ENCODE peak calls at places on chromosome 19, in six cellular contexts. O is astrocyte of the spinal cord, P is brain microvascular endothelial cell, Z is AG09309, D is cardiac muscle cell, F is activated T-cell treated with anti-CD3 and anti-CD28 coated beads for 48 hours. B is an unnamed sample.

GRCh38 chr19:41239363-41239762 is 20.3 kb downstream of the AXL start:
- DNase-seq in P (no peak), Z (no peak), F (no peak), D (no peak), O (no peak), B (no peak)

GRCh38 chr19:28519950-28520861 is 692.7 kb downstream of the UQCRFS1 start:
- DNase-seq in D (no peak), P (no peak), Z (no peak), O (no peak), F (no peak), B (no peak)

GRCh38 chr19:38666662-38667448 is 19.4 kb downstream of the ACTN4 start:
- DNase-seq in D (peak), P (peak), Z (no peak), O (peak), F (no peak), B (no peak)

GRCh38 chr19:10115392-10116084 is 4.0 kb downstream of the P2RY11 start:
- DNase-seq in O (no peak), P (no peak), D (no peak), F (no peak), Z (no peak), B (no peak)

GRCh38 chr19:57786906-57787305 is 17.4 kb downstream of the ZNF586 start:
- DNase-seq in Z (no peak), O (no peak), D (no peak), F (no peak), P (no peak), B (no peak)

GRCh38 chr19:27752530-27753184 is 1460.3 kb downstream of the UQCRFS1 start:
- DNase-seq in Z (no peak), O (no peak), D (no peak), P (no peak), F (no peak), B (no peak)

GRCh38 chr19:46410205-46411087 is 2.9 kb downstream of the CCDC8 start:
- DNase-seq in O (no peak), D (no peak), P (no peak), Z (no peak), F (no peak), B (no peak)

GRCh38 chr19:4278460-4278901 is 585 bp upstream of the SHD start:
- DNase-seq in Z (no peak), F (no peak), P (no peak), O (no peak), D (peak), B (no peak)

GRCh38 chr19:43755256-43755801 is 567 bp upstream of the SMG9 start:
- DNase-seq in F (peak), D (peak), O (peak), P (peak), Z (no peak), B (no peak)

GRCh38 chr19:21694171-21694906 is 73.0 kb downstream of the ZNF100 start:
- DNase-seq in P (no peak), Z (no peak), D (no peak), F (no peak), O (no peak), B (no peak)

GRCh38 chr19:40594251-40594650 is 6.9 kb upstream of the LTBP4 start:
- DNase-seq in Z (no peak), O (no peak), F (no peak), P (no peak), D (no peak), B (no peak)

GRCh38 chr19:45076029-45076850 is at the start of gene ZNF296:
- DNase-seq in O (peak), P (no peak), Z (no peak), D (peak), F (peak), B (peak)

GRCh38 chr19:47998800-47999199 is 4.4 kb downstream of the ELSPBP1 start:
- DNase-seq in D (no peak), O (no peak), Z (no peak), F (no peak), P (no peak), B (no peak)

B was measured in esophagus squamous epithelium.